ENCODE peak calls at places on chromosomes 5 and 9, in eight cellular contexts. M is A549, N is ovary, X is GM12878, H is tibial nerve, L is stomach, F is suprapubic skin, Y is transverse colon. W is an unnamed sample.

GRCh38 chr5:173837654-173838053 is 50.5 kb upstream of the CPEB4 start:
- DNase-seq in M (no peak), N (no peak), X (no peak), H (no peak), L (no peak), F (no peak), Y (no peak), W (no peak)

GRCh38 chr5:132263548-132264261 is 6.2 kb downstream of the PDLIM4 start:
- DNase-seq in M (peak; percentile 64), N (peak; percentile 77), X (no peak), H (no peak), L (no peak), F (no peak), Y (peak; percentile 37), W (peak; percentile 85)

GRCh38 chr5:176653401-176653800 is 6.1 kb downstream of the TSPAN17 start:
- DNase-seq in M (no peak), N (no peak), X (peak; percentile 12), H (no peak), L (peak; percentile 37), F (no peak), Y (no peak), W (no peak)

GRCh38 chr5:121737120-121737519 is 114.6 kb upstream of the FTMT start:
- DNase-seq in M (no peak), N (no peak), X (no peak), H (no peak), L (no peak), F (no peak), Y (no peak), W (no peak)

GRCh38 chr5:95861858-95862561 is 39.5 kb upstream of the GLRX start:
- DNase-seq in M (no peak), N (no peak), X (no peak), H (no peak), L (no peak), F (no peak), Y (no peak), W (no peak)

GRCh38 chr5:147441191-147441695 is 68.6 kb downstream of the DPYSL3 start:
- DNase-seq in M (no peak), N (no peak), X (no peak), H (no peak), L (no peak), F (no peak), Y (no peak), W (no peak)

GRCh38 chr9:69577123-69577522 is 95.0 kb downstream of the APBA1 start:
- DNase-seq in M (no peak), N (no peak), X (no peak), H (no peak), L (no peak), F (no peak), Y (no peak), W (no peak)

GRCh38 chr9:112447283-112447761 is 39.3 kb upstream of the KIAA1958 start:
- DNase-seq in M (no peak), N (no peak), X (no peak), H (no peak), L (no peak), F (no peak), Y (no peak), W (no peak)

GRCh38 chr9:26677965-26678745 is 214.4 kb downstream of the CAAP1 start:
- DNase-seq in M (no peak), N (no peak), X (no peak), H (no peak), L (no peak), F (no peak), Y (no peak), W (no peak)

GRCh38 chr9:137643921-137644320 is 25.1 kb downstream of the EHMT1 start:
- DNase-seq in M (no peak), N (no peak), X (no peak), H (no peak), L (no peak), F (no peak), Y (no peak), W (no peak)

GRCh38 chr9:75105841-75106240 is 17.5 kb downstream of the OSTF1 start:
- DNase-seq in M (no peak), N (no peak), X (no peak), H (no peak), L (no peak), F (no peak), Y (no peak), W (no peak)

GRCh38 chr5:133605323-133605722 is 7.0 kb downstream of the FSTL4 start:
- DNase-seq in M (no peak), N (no peak), X (no peak), H (no peak), L (no peak), F (no peak), Y (no peak), W (no peak)

GRCh38 chr9:105968811-105969466 is 274.6 kb downstream of the TMEM38B start:
- DNase-seq in M (no peak), N (no peak), X (no peak), H (no peak), L (no peak), F (no peak), Y (no peak), W (no peak)

GRCh38 chr5:132471006-132471907 is 19.3 kb downstream of the IRF1 start:
- DNase-seq in M (no peak), N (no peak), X (no peak), H (no peak), L (peak; percentile 23), F (peak; percentile 19), Y (peak; percentile 17), W (peak; percentile 28)

GRCh38 chr9:77021928-77022782 is 2.7 kb downstream of the FOXB2 start:
- DNase-seq in M (no peak), N (no peak), X (no peak), H (no peak), L (no peak), F (no peak), Y (no peak), W (no peak)

GRCh38 chr9:20361656-20362570 is 260.4 kb downstream of the MLLT3 start:
- DNase-seq in M (no peak), N (no peak), X (no peak), H (no peak), L (no peak), F (no peak), Y (no peak), W (no peak)

GRCh38 chr5:59149271-59149670 is 566.4 kb downstream of the RAB3C start:
- DNase-seq in M (no peak), N (no peak), X (no peak), H (no peak), L (no peak), F (no peak), Y (no peak), W (no peak)

GRCh38 chr5:1245901-1246576 is 20.9 kb downstream of the SLC6A18 start:
- DNase-seq in M (no peak), N (no peak), X (no peak), H (no peak), L (no peak), F (no peak), Y (no peak), W (no peak)

GRCh38 chr5:83718195-83718825 is 2.3 kb downstream of the HAPLN1 start:
- DNase-seq in M (peak; percentile 62), N (no peak), X (no peak), H (no peak), L (peak; percentile 30), F (no peak), Y (peak; percentile 17), W (no peak)

GRCh38 chr5:111310713-111311620 is 86.8 kb downstream of the CAMK4 start:
- DNase-seq in M (no peak), N (no peak), X (no peak), H (no peak), L (no peak), F (no peak), Y (no peak), W (no peak)

GRCh38 chr5:43422143-43422542 is 10.0 kb upstream of the CCL28 start:
- DNase-seq in M (no peak), N (no peak), X (no peak), H (no peak), L (peak; percentile 63), F (no peak), Y (peak; percentile 55), W (no peak)

DNA sequence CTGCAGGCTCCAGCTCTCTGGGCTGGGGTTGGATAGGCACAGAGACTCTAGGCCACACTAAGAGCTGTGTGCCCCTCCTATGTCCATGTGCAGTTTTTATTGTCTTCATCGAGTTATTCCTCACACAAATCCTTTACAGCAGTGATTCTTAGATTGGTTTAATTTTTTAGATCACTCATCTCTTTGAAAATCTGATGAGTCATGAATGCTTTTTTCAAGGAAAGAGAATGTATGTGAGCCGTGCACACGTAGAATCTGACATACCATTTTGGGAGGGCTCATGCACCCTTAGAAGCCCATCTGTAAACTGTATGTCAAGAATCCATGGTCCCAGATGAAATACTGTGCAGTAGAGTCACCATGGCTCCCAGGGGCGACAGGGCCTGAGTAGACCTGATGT is 100.7 kb upstream of the S1PR3 start:
- DNase-seq in M (no peak), N (no peak), X (no peak), H (no peak), L (no peak), F (no peak), Y (no peak), W (no peak)
- TF ChIP-seq EP300 in M (no peak), N (no peak), X (no peak), H (no peak), L (no peak), F (no peak), Y (no peak), W (no peak)

DNA sequence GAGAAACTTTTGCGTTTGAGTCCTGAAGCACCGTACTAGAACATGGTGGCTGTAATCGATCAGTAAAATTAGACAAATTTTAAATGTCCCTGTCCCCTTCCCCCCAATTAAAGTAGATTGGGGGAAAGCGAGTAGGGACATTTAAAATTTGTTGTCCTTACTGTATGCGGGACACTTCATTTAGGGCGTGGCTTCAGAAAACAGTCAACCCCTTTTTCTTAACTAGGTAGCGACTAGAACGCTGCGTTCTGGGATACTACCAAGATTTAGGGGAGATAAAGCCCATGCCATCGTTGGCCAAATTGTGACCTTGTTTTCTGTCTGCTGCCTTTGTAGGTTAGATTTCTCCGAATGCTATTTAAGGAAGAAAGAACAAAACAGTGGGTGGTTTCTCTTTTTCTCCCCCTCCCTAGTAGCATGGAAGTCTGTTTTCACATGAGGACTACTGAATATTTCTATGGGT is 1.2 kb downstream of the CKS2 start:
- DNase-seq in M (no peak), N (no peak), X (no peak), H (no peak), L (no peak), F (no peak), Y (no peak), W (no peak)
- TF ChIP-seq POLR2A in M (no peak), N (no peak), X (no peak), H (no peak), L (no peak), F (no peak), Y (no peak), W (no peak)

DNA sequence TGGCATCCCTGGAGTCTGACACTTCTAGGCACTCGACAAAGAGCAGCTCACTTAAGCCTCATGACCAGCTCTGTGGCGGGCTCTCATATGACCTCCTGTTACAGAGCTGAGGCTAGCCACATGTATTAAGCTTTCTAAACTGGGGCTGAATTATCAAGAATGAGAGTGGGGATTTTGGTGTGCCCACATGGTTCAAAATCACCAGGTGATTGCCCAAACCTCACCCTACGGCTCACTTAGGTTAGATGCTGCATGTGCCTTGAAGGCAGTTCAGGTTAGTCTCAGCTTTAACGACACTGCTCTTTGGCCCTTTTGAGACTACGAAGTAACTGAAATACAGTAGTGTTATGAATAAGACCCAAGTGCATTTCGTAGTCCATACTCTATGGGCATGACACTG is 39.4 kb upstream of the SMIM32 start:
- DNase-seq in M (no peak), N (no peak), X (peak; percentile 62), H (no peak), L (no peak), F (no peak), Y (no peak), W (no peak)
- TF ChIP-seq CTCF in M (no peak), N (no peak), X (no peak), H (no peak), L (no peak), F (no peak), Y (no peak), W (no peak)

GRCh38 chr5:39470021-39470420 is 45.2 kb upstream of the DAB2 start:
- DNase-seq in M (no peak), N (no peak), X (no peak), H (no peak), L (no peak), F (no peak), Y (no peak), W (no peak)
- TF ChIP-seq EP300 in M (no peak), N (no peak), X (no peak), H (peak; percentile 56), L (no peak), F (no peak), Y (no peak), W (no peak)